ENCODE peak calls at places on chromosome 9, in six cellular contexts. X is Peyer's patch, Y is adipocyte, F is uterus, D is small intestine, G is HAP-1. T is an unnamed sample. For H3K9me3, the result is how much of the 10 kb centered on the place peaks cover.

GRCh38 chr9:38359689-38360385 is 32.7 kb upstream of the ALDH1B1 start:
- DNase-seq in X (no peak), Y (peak), F (no peak), D (no peak), G (no peak), T (no peak)

GRCh38 chr9:111914749-111915424 is 18.3 kb downstream of the UGCG start:
- DNase-seq in X (no peak), Y (peak), F (no peak), D (peak), G (no peak), T (no peak)

GRCh38 chr9:95511952-95512750 is 4.6 kb downstream of the PTCH1 start:
- DNase-seq in X (no peak), Y (peak), F (no peak), D (no peak), G (peak), T (peak)

GRCh38 chr9:122092611-122093506 is at the start of gene TTLL11:
- DNase-seq in X (peak), Y (peak), F (peak), D (peak), G (peak), T (peak)

GRCh38 chr9:132506907-132507669 is 75.3 kb upstream of the BARHL1 start:
- DNase-seq in X (no peak), Y (no peak), F (no peak), D (no peak), G (no peak), T (no peak)

GRCh38 chr9:79768199-79768598 is 196.4 kb downstream of the TLE4 start:
- DNase-seq in X (no peak), Y (peak), F (no peak), D (no peak), G (peak), T (peak)

GRCh38 chr9:112064871-112065270 is 110.2 kb downstream of the SUSD1 start:
- DNase-seq in X (no peak), Y (no peak), F (no peak), D (peak), G (no peak), T (no peak)

GRCh38 chr9:131668439-131669233 is 71.2 kb downstream of the RAPGEF1 start:
- DNase-seq in X (peak), Y (peak), F (peak), D (peak), G (no peak), T (peak)

GRCh38 chr9:133188006-133188842 is 20.8 kb downstream of the OBP2B start:
- DNase-seq in X (no peak), Y (peak), F (no peak), D (peak), G (peak), T (peak)

GRCh38 chr9:137428841-137429545 is 5.8 kb downstream of the NOXA1 start:
- DNase-seq in X (no peak), Y (no peak), F (no peak), D (no peak), G (no peak), T (no peak)

GRCh38 chr9:104856413-104856941 is 71.5 kb downstream of the ABCA1 start:
- DNase-seq in X (no peak), Y (no peak), F (no peak), D (no peak), G (peak), T (no peak)

GRCh38 chr9:105694320-105694847 is at the start of gene TMEM38B:
- DNase-seq in X (peak), Y (peak), F (peak), D (peak), G (peak), T (peak)

GRCh38 chr9:81671880-81672280 is 17.5 kb downstream of the TLE1 start:
- DNase-seq in X (no peak), Y (peak), F (peak), D (no peak), G (no peak), T (no peak)

GRCh38 chr9:108639736-108640135 is 216.1 kb downstream of the ACTL7B start:
- DNase-seq in X (no peak), Y (no peak), F (no peak), D (no peak), G (no peak), T (no peak)

GRCh38 chr9:70170151-70170795 is 88.5 kb upstream of the SMC5 start:
- DNase-seq in X (no peak), Y (no peak), F (no peak), D (no peak), G (no peak), T (no peak)

GRCh38 chr9:81268048-81268447 is 421.3 kb downstream of the TLE1 start:
- DNase-seq in X (no peak), Y (peak), F (no peak), D (no peak), G (no peak), T (no peak)

GRCh38 chr9:130072515-130073235 is 19.0 kb downstream of the GPR107 start:
- DNase-seq in X (no peak), Y (peak), F (no peak), D (no peak), G (no peak), T (no peak)

GRCh38 chr9:2336055-2336454 is 285.5 kb upstream of the VLDLR start:
- DNase-seq in X (no peak), Y (peak), F (no peak), D (no peak), G (peak), T (no peak)

GRCh38 chr9:78295731-78296130 is 1.2 kb upstream of the PSAT1 start:
- DNase-seq in X (no peak), Y (peak), F (no peak), D (no peak), G (no peak), T (peak)

GRCh38 chr9:131605770-131606590 is 60.7 kb downstream of the PRRT1B start:
- DNase-seq in X (no peak), Y (no peak), F (no peak), D (peak), G (no peak), T (no peak)

DNA sequence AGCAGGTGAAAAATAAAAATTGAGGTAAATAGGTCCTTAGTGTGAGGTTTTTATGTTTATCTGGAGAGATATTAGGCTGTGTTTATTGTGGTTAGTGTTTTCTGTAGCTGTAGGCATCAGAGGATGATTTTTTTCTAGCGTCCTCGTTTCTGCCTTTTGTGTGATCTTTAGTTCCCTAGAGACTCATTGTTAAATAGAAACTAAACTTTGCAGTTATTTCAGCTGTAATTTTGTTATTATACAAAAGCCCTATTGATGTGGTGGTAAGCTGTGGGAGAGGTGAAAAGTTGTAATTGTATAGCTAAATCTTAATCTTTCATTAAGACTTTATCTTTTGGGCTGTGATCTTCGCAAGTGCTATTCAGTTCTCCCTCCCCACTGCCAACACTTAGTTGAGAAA is 340.3 kb downstream of the CYLC2 start:
- DNase-seq in X (no peak), Y (no peak), F (no peak), D (no peak), G (no peak), T (no peak)
- H3K9me3 ChIP-seq in X (under half), Y (under half), F (under half), D (under half), G (under half), T (under half)

DNA sequence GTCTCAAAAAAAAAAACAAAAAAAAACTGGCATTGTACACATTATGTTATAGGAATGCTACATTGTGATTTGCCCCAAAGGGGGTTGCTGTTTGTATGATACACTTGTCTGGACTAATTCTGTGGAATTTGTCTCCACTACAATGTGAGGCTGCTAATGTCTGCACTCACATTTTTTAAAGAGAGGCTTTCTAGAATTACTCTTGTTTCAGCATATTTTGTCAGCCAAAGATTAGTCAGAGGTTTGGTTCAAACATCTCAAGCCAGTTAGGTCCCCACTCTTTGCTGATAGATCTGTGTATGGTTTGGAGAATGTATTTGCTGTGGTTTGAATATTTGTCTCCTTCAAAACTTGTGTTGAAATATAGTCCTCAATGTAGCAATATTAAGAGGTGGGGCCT is 59.3 kb upstream of the ZNF169 start:
- DNase-seq in X (no peak), Y (peak), F (no peak), D (no peak), G (no peak), T (no peak)
- H3K9me3 ChIP-seq in X (under half), Y (under half), F (under half), D (under half), G (under half), T (under half)

DNA sequence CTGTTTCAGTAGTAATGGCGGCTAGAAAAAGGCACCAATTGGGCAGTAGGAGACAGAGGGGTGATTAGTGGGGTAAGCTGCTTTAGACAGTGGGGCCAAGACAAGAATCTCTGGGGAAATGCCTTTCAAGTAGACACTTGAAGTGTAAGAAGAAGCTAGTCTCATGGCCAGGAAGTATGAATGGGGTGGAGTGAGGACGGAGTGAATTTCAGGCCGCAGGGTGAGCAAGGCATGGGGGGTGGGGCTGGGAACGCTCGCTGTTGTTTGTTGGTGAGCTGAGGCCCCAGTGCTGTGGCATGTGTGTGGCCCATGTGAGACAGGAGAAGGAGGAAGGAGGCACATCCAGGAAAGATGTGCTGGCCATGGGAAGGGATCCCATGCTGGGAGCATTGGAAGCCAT is 149.2 kb upstream of the NFIL3 start:
- DNase-seq in X (no peak), Y (no peak), F (no peak), D (no peak), G (no peak), T (no peak)
- H3K9me3 ChIP-seq in X (under half), Y (under half), F (under half), D (under half), G (under half), T (under half)

GRCh38 chr9:123724211-123724831 is 205.6 kb downstream of the DENND1A start:
- DNase-seq in X (no peak), Y (peak), F (no peak), D (peak), G (no peak), T (no peak)
- H3K9me3 ChIP-seq in X (under half), Y (under half), F (under half), D (under half), G (under half), T (under half)

DNA sequence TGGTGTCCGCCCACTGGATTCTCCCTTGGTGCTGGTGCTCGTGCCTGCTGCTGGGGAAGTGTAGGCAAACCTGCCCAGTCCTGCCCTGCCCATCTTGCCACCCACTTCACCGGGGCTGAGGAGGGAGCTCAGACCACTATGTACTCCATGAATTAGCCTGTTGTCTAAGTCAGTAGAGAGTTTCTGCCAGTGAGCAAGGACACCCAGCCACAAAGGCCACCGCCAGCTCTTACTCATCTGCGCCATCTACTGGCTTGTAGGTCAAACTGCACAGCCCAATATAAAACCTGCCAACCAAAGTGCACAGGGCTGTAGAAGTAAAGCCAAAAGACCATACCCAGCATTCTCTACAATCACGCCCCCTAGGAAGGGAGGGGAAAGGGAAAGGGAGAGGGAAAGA is 102.3 kb downstream of the GLIS3 start:
- DNase-seq in X (no peak), Y (no peak), F (no peak), D (peak), G (peak), T (peak)
- H3K9me3 ChIP-seq in X (under half), Y (under half), F (under half), D (under half), G (under half), T (under half)

GRCh38 chr9:118236625-118237024 is 532.4 kb downstream of the TLR4 start:
- DNase-seq in X (no peak), Y (no peak), F (no peak), D (no peak), G (no peak), T (no peak)

GRCh38 chr9:118238139-118238538 is 533.9 kb downstream of the TLR4 start:
- DNase-seq in X (no peak), Y (no peak), F (no peak), D (no peak), G (no peak), T (no peak)
- H3K9me3 ChIP-seq in X (under half), Y (under half), F (under half), D (under half), G (under half), T (under half)

GRCh38 chr9:1087120-1087881 is 37.1 kb downstream of the DMRT2 start:
- DNase-seq in X (no peak), Y (no peak), F (no peak), D (no peak), G (no peak), T (no peak)

GRCh38 chr9:1086517-1086916 is 36.4 kb downstream of the DMRT2 start:
- DNase-seq in X (no peak), Y (no peak), F (no peak), D (no peak), G (no peak), T (no peak)

GRCh38 chr9:1077616-1078015 is 27.5 kb downstream of the DMRT2 start:
- DNase-seq in X (no peak), Y (no peak), F (no peak), D (no peak), G (no peak), T (no peak)

GRCh38 chr9:1083325-1083913 is 33.3 kb downstream of the DMRT2 start:
- DNase-seq in X (no peak), Y (peak), F (no peak), D (no peak), G (peak), T (peak)
- H3K9me3 ChIP-seq in X (under half), Y (under half), F (under half), D (under half), G (under half), T (under half)

GRCh38 chr9:11158063-11158462 is 545.3 kb upstream of the PTPRD start:
- DNase-seq in X (no peak), Y (no peak), F (no peak), D (no peak), G (no peak), T (no peak)
- H3K9me3 ChIP-seq in X (under half), Y (under half), F (under half), D (under half), G (under half), T (under half)